ENCODE peak calls at places on chromosome 18, in ten cellular contexts. W, Q, P, G, A, M, K, Y, C and T are unnamed samples.

GRCh38 chr18:55097406-55098170 is 138.3 kb upstream of the CCDC68 start:
- DNase-seq in P (no peak), Q (no peak), Y (no peak), A (no peak), M (peak; percentile 70), K (no peak), W (no peak), G (no peak), C (no peak), T (no peak)

GRCh38 chr18:35888329-35888728 is 84.2 kb upstream of the RMP24 start:
- DNase-seq in M (no peak), A (no peak), C (no peak), P (no peak), G (no peak), W (no peak), K (no peak), Q (no peak), Y (no peak), T (no peak)

GRCh38 chr18:23547306-23547705 is 39.0 kb downstream of the NPC1 start:
- DNase-seq in A (no peak), C (no peak), M (peak; percentile 75), K (no peak), Q (no peak), G (no peak), Y (no peak), W (no peak), P (no peak), T (no peak)

GRCh38 chr18:386950-387349 is 113.6 kb downstream of the COLEC12 start:
- DNase-seq in K (no peak), W (no peak), A (no peak), C (no peak), M (no peak), Y (no peak), Q (no peak), P (no peak), G (no peak), T (no peak)

GRCh38 chr18:34990571-34990970 is 50.6 kb upstream of the MAPRE2 start:
- DNase-seq in Q (peak; percentile 60), M (no peak), K (no peak), G (no peak), A (no peak), P (no peak), C (no peak), W (no peak), Y (no peak), T (no peak)

GRCh38 chr18:9017170-9017899 is 85.2 kb upstream of the NDUFV2 start:
- DNase-seq in W (peak; percentile 79), A (peak; percentile 63), P (peak; percentile 82), Q (peak; percentile 88), Y (no peak), G (peak; percentile 83), M (peak; percentile 90), C (peak; percentile 69), K (no peak), T (peak; percentile 42)

GRCh38 chr18:74995404-74995737 is 213.6 kb downstream of the PTGR3 start:
- DNase-seq in C (no peak), M (no peak), G (no peak), Q (no peak), W (no peak), K (no peak), A (no peak), Y (no peak), P (no peak), T (no peak)

GRCh38 chr18:57790316-57790715 is 12.8 kb downstream of the ATP8B1 start:
- DNase-seq in G (no peak), A (no peak), M (no peak), W (no peak), Q (no peak), P (no peak), K (no peak), C (no peak), Y (no peak), T (no peak)

GRCh38 chr18:50429207-50429948 is 54.5 kb downstream of the SKA1 start:
- DNase-seq in Q (no peak), P (peak; percentile 25), W (no peak), Y (peak; percentile 10), M (peak; percentile 37), K (peak; percentile 2), G (peak; percentile 38), C (no peak), A (no peak), T (no peak)

GRCh38 chr18:2853173-2853925 is 6.5 kb downstream of the EMILIN2 start:
- DNase-seq in C (no peak), G (no peak), Y (no peak), P (no peak), W (no peak), Q (no peak), K (no peak), M (no peak), A (no peak), T (no peak)

GRCh38 chr18:29248856-29249255 is 1071.9 kb upstream of the CDH2 start:
- DNase-seq in W (no peak), A (no peak), M (no peak), Y (no peak), P (no peak), G (no peak), Q (no peak), K (no peak), C (no peak), T (no peak)

GRCh38 chr18:79914614-79915160 is 36.8 kb downstream of the SLC66A2 start:
- DNase-seq in A (no peak), Y (no peak), W (peak; percentile 53), Q (peak; percentile 51), P (no peak), M (no peak), C (no peak), K (no peak), G (no peak), T (no peak)

GRCh38 chr18:63970803-63971191 is 916 bp downstream of the SERPINB8 start:
- DNase-seq in Q (peak; percentile 66), Y (peak; percentile 39), W (peak; percentile 67), A (peak; percentile 66), M (peak; percentile 59), P (peak; percentile 53), K (no peak), G (no peak), C (no peak), T (peak; percentile 21)

GRCh38 chr18:73461780-73462059 is 593.9 kb upstream of the NETO1 start:
- DNase-seq in M (peak; percentile 31), P (no peak), W (no peak), Q (no peak), Y (no peak), A (no peak), G (no peak), K (no peak), C (no peak), T (no peak)